ENCODE peak calls at places on chromosomes 4 and X, in seven cellular contexts. V, Y, P, B, G, Z and I are unnamed samples.

GRCh38 chrX:136906921-136907510 is 26.5 kb upstream of the RBMX start:
- DNase-seq in V (no peak), Y (no peak), P (no peak), B (no peak), G (no peak), Z (no peak), I (no peak)

GRCh38 chr4:142043509-142043908 is 407.1 kb downstream of the IL15 start:
- DNase-seq in V (no peak), Y (no peak), P (no peak), B (no peak), G (peak; percentile 89), Z (peak; percentile 69), I (no peak)

GRCh38 chr4:94583938-94584641 is 132.3 kb downstream of the PDLIM5 start:
- DNase-seq in V (no peak), Y (no peak), P (no peak), B (no peak), G (no peak), Z (no peak), I (no peak)

GRCh38 chr4:166662266-166662843 is 571.9 kb downstream of the SPOCK3 start:
- DNase-seq in V (no peak), Y (no peak), P (no peak), B (no peak), G (no peak), Z (no peak), I (no peak)

GRCh38 chr4:185933078-185933581 is 121.1 kb upstream of the SORBS2 start:
- DNase-seq in V (peak; percentile 6), Y (no peak), P (no peak), B (no peak), G (peak; percentile 28), Z (peak; percentile 87), I (no peak)

GRCh38 chr4:115841873-115842272 is 728.5 kb upstream of the NDST4 start:
- DNase-seq in V (no peak), Y (no peak), P (no peak), B (no peak), G (peak; percentile 75), Z (no peak), I (no peak)

GRCh38 chr4:145909331-145909730 is 29.3 kb downstream of the ZNF827 start:
- DNase-seq in V (peak; percentile 46), Y (peak; percentile 85), P (peak; percentile 66), B (no peak), G (peak; percentile 76), Z (no peak), I (no peak)

GRCh38 chr4:6206771-6207290 is 6.5 kb upstream of the JAKMIP1 start:
- DNase-seq in V (no peak), Y (no peak), P (no peak), B (no peak), G (no peak), Z (no peak), I (peak; percentile 33)

GRCh38 chr4:128346054-128346716 is 58.6 kb upstream of the PGRMC2 start:
- DNase-seq in V (no peak), Y (no peak), P (no peak), B (no peak), G (no peak), Z (peak; percentile 66), I (no peak)

GRCh38 chrX:123083924-123084323 is 100.2 kb upstream of the GRIA3 start:
- DNase-seq in V (no peak), Y (no peak), P (no peak), B (no peak), G (peak; percentile 1), Z (peak; percentile 69), I (no peak)

GRCh38 chr4:104408893-104409292 is 85.8 kb downstream of the CXXC4 start:
- DNase-seq in V (no peak), Y (no peak), P (no peak), B (no peak), G (no peak), Z (no peak), I (no peak)

GRCh38 chrX:5236749-5237148 is 991.9 kb downstream of the NLGN4X start:
- DNase-seq in V (no peak), Y (no peak), P (no peak), B (no peak), G (no peak), Z (no peak), I (no peak)

GRCh38 chr4:76758290-76758882 is 139.6 kb downstream of the SOWAHB start:
- DNase-seq in V (no peak), Y (no peak), P (no peak), B (peak; percentile 51), G (peak; percentile 70), Z (peak; percentile 71), I (no peak)

GRCh38 chr4:14022428-14022827 is 394.9 kb upstream of the BOD1L1 start:
- DNase-seq in V (no peak), Y (no peak), P (no peak), B (no peak), G (no peak), Z (peak; percentile 35), I (no peak)

GRCh38 chrX:46208225-46208854 is 336.9 kb downstream of the ZNF674 start:
- DNase-seq in V (no peak), Y (no peak), P (no peak), B (no peak), G (peak; percentile 60), Z (peak; percentile 83), I (no peak)

GRCh38 chr4:80125252-80126177 is 52.5 kb upstream of the ANTXR2 start:
- DNase-seq in V (peak; percentile 6), Y (no peak), P (no peak), B (no peak), G (peak; percentile 48), Z (peak; percentile 32), I (no peak)

GRCh38 chr4:180434131-180434895 is 1808.9 kb upstream of the TENM3 start:
- DNase-seq in V (no peak), Y (no peak), P (no peak), B (no peak), G (peak; percentile 18), Z (no peak), I (no peak)

GRCh38 chrX:103608305-103608963 is 671 bp downstream of the TCEAL3 start:
- DNase-seq in V (peak; percentile 2), Y (no peak), P (peak; percentile 13), B (no peak), G (peak; percentile 1), Z (no peak), I (no peak)

GRCh38 chr4:95155759-95156451 is 392.9 kb downstream of the UNC5C start:
- DNase-seq in V (no peak), Y (no peak), P (no peak), B (no peak), G (peak; percentile 54), Z (peak; percentile 60), I (no peak)

GRCh38 chr4:155569471-155569870 is 97.2 kb upstream of the GUCY1A1 start:
- DNase-seq in V (no peak), Y (no peak), P (no peak), B (no peak), G (no peak), Z (no peak), I (no peak)

GRCh38 chrX:153365670-153366069 is 31.7 kb downstream of the ZNF275 start:
- DNase-seq in V (no peak), Y (no peak), P (no peak), B (no peak), G (no peak), Z (no peak), I (no peak)

DNA sequence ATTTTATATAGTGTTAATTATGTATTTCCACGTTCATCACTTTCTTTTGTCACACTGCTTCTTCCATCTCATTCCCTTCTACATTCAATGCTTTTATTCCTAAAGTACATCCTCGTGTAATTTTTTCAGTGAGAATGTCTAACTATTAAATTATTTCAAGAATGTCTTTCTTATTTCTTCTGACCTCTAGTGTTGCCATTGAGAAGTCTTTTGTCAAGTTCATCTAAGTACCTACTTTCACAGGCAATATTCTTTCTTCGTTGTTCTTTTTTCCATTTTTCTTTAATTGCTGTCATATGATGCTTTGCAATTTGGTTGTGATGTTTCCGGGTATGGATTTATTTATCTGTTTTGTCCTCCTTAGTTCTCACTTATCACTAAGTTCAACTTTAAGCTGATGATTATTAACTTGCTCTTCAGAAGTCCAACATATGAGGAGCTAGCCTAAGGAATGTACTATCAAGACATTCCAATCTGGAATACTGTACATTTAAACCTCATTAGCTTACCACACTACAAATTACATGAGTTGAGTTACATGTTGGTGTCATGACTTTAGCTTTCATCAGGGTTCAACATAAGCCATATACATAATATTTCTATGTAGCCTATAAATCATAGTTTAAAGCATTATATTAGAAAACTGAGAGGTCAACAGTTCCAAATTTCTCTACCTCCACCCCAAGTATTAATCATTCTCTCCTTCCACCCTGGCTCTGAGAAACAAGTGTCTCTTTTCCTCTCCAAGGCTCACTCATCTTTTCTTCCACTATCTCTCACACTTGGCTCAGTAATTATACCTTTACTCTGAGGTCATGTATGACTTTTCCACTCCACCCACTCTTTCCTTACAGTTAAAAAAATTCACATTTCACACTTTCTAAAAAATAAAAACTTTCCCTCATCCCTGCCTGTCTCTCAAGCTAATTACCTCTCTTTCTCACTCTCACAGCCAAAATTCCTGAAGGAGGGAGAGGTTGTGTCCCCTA is 81.5 kb downstream of the COX18 start:
- DNase-seq in V (no peak), Y (no peak), P (no peak), B (no peak), G (peak; percentile 17), Z (peak; percentile 53), I (no peak)
- TF ChIP-seq CTCF in V (no peak), Y (no peak), P (no peak), B (no peak), G (peak; percentile 44), Z (no peak), I (no peak)

GRCh38 chr4:23337292-23337691 is 552.6 kb downstream of the PPARGC1A start:
- DNase-seq in V (no peak), Y (no peak), P (no peak), B (no peak), G (peak; percentile 37), Z (no peak), I (no peak)
- TF ChIP-seq CTCF in V (peak; percentile 62), Y (no peak), P (no peak), B (peak; percentile 57), G (peak; percentile 47), Z (no peak), I (peak; percentile 26)

GRCh38 chrX:100424012-100424411 is 13.9 kb upstream of the PCDH19 start:
- DNase-seq in V (no peak), Y (no peak), P (no peak), B (no peak), G (peak; percentile 43), Z (no peak), I (no peak)
- TF ChIP-seq CTCF in V (no peak), Y (no peak), P (no peak), B (peak; percentile 52), G (peak; percentile 52), Z (no peak), I (no peak)

DNA sequence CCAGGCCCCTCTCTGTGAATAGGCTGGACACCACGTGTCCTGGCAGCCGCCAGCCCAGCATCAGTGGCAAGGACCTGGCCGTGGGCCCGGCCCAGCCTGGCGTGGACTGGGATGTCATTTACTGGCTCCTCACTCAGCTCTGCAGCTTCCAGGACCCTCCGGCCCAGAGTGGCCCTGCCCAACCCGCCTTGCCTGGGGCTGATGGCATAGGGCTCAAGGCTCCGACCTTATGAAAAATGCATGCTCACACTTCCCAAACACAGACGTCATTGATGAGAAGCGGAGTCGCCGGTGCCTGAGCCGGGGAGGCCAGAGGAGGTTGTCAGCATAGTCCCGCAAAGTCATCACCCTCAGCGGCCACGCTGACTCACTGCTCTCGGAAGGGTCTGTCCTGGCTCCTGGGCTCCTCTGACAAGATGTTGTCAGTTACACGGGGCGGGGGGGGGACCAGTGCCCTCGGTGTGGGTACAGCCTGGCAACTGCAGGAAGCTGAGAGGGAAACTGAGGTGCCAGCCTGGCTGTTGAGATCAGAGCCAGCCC is 14.3 kb downstream of the CFAP99 start:
- DNase-seq in V (no peak), Y (no peak), P (no peak), B (peak; percentile 22), G (peak; percentile 32), Z (peak; percentile 76), I (peak; percentile 64)
- TF ChIP-seq CTCF in V (no peak), Y (no peak), P (no peak), B (no peak), G (no peak), Z (no peak), I (no peak)

GRCh38 chrX:119729408-119730201 is 28.8 kb upstream of the SOWAHD start:
- DNase-seq in V (peak; percentile 49), Y (no peak), P (peak; percentile 16), B (peak; percentile 57), G (peak; percentile 74), Z (peak; percentile 29), I (peak; percentile 53)
- TF ChIP-seq CTCF in V (peak; percentile 32), Y (peak; percentile 15), P (peak; percentile 64), B (peak; percentile 68), G (peak; percentile 66), Z (peak; percentile 46), I (peak; percentile 57)